ENCODE peak calls at places on chromosomes 5 and 9, in seven cellular contexts. D is CD4-positive, alpha-beta memory T cell; M is NCI-H2227 treated with DMSO at 0.1 percent for 48 hours; I is glomerular endothelial cell; A is T-helper 1 cell; T is pancreas; W is HCT116. U is an unnamed sample.

GRCh38 chr5:1827410-1828397 is 26.5 kb downstream of the NDUFS6 start:
- DNase-seq in D (peak), A (no peak), M (no peak), T (peak), W (no peak), I (no peak), U (no peak)

GRCh38 chr5:72241346-72242003 is 78.6 kb downstream of the MRPS27 start:
- DNase-seq in A (no peak), M (peak), W (no peak), T (no peak), D (no peak), I (no peak), U (no peak)

GRCh38 chr9:111866976-111867375 is 29.6 kb upstream of the UGCG start:
- DNase-seq in I (no peak), W (no peak), A (no peak), T (no peak), M (no peak), D (peak), U (peak)

GRCh38 chr5:139685886-139686285 is 37.7 kb downstream of the CXXC5 start:
- DNase-seq in M (no peak), A (no peak), W (no peak), D (no peak), T (no peak), I (no peak), U (no peak)

GRCh38 chr5:141908796-141909195 is 14.9 kb upstream of the DELE1 start:
- DNase-seq in T (no peak), A (no peak), I (no peak), M (no peak), W (no peak), D (no peak), U (no peak)

GRCh38 chr9:38390442-38390841 is 2.1 kb upstream of the ALDH1B1 start:
- DNase-seq in M (no peak), T (no peak), W (no peak), A (no peak), I (no peak), D (no peak), U (no peak)

GRCh38 chr5:6637590-6637989 is 4.3 kb downstream of the SRD5A1 start:
- DNase-seq in I (no peak), A (no peak), D (no peak), W (no peak), T (no peak), M (no peak), U (no peak)

GRCh38 chr9:89428901-89429890 is 68.7 kb downstream of the SEMA4D start:
- DNase-seq in I (no peak), D (peak), W (no peak), T (no peak), A (no peak), M (no peak), U (no peak)

GRCh38 chr9:14317667-14318255 is 3.8 kb upstream of the NFIB start:
- DNase-seq in W (no peak), D (no peak), I (no peak), T (no peak), A (no peak), M (no peak), U (no peak)

GRCh38 chr9:35611230-35611797 is 6.3 kb downstream of the TESK1 start:
- DNase-seq in D (peak), T (no peak), A (no peak), M (no peak), W (peak), I (no peak), U (no peak)

GRCh38 chr5:1474875-1475543 is 29.8 kb upstream of the SLC6A3 start:
- DNase-seq in D (no peak), T (no peak), A (no peak), I (no peak), M (no peak), W (no peak), U (no peak)

U was measured in keratinocyte.